ENCODE peak calls at places on chromosomes 2 and 18, in nine cellular contexts. F, Z, L, M, H, C, P, D and Q are unnamed samples.

GRCh38 chr2:9142551-9143263 is 63.9 kb upstream of the ASAP2 start:
- DNase-seq in F (peak; percentile 66), Z (peak; percentile 77), L (peak; percentile 95), M (peak; percentile 91), H (peak; percentile 48), C (peak; percentile 94), P (peak; percentile 44), D (peak; percentile 85), Q (peak; percentile 92)

GRCh38 chr18:63073481-63073880 is 246.1 kb downstream of the BCL2 start:
- DNase-seq in F (no peak), Z (peak; percentile 31), L (no peak), M (no peak), H (no peak), C (no peak), P (no peak), D (no peak), Q (no peak)

GRCh38 chr2:188850786-188851185 is 123.4 kb upstream of the COL3A1 start:
- DNase-seq in F (no peak), Z (no peak), L (peak; percentile 22), M (no peak), H (no peak), C (no peak), P (no peak), D (no peak), Q (no peak)

GRCh38 chr2:141041281-141041680 is 1089.5 kb downstream of the LRP1B start:
- DNase-seq in F (no peak), Z (no peak), L (peak; percentile 41), M (no peak), H (no peak), C (no peak), P (no peak), D (peak; percentile 16), Q (no peak)

GRCh38 chr2:14759086-14759485 is 126.6 kb downstream of the LRATD1 start:
- DNase-seq in F (no peak), Z (no peak), L (peak; percentile 16), M (no peak), H (no peak), C (no peak), P (no peak), D (no peak), Q (no peak)

GRCh38 chr2:197929008-197929885 is 124.9 kb downstream of the PLCL1 start:
- DNase-seq in F (no peak), Z (no peak), L (no peak), M (no peak), H (no peak), C (no peak), P (no peak), D (no peak), Q (no peak)

GRCh38 chr2:134431837-134432437 is 178.1 kb downstream of the MGAT5 start:
- DNase-seq in F (no peak), Z (no peak), L (peak; percentile 65), M (no peak), H (no peak), C (no peak), P (no peak), D (peak; percentile 55), Q (no peak)

GRCh38 chr2:239529313-239530015 is 128.6 kb upstream of the HDAC4 start:
- DNase-seq in F (no peak), Z (no peak), L (no peak), M (no peak), H (no peak), C (no peak), P (no peak), D (no peak), Q (no peak)